ENCODE peak calls at places on chromosomes 4 and X, in six cellular contexts. Y is transverse colon, L is H1, V is sigmoid colon, P is upper lobe of left lung, K is ovary. B is an unnamed sample.

GRCh38 chr4:159871141-159871540 is 768.3 kb downstream of the RAPGEF2 start:
- DNase-seq in P (no peak), K (no peak), Y (no peak), V (no peak), L (no peak), B (no peak)

GRCh38 chr4:79445371-79445781 is 37.3 kb upstream of the GK2 start:
- DNase-seq in P (no peak), Y (no peak), L (no peak), K (no peak), V (no peak), B (no peak)

GRCh38 chr4:68272860-68273259 is 27.4 kb upstream of the TMPRSS11B start:
- DNase-seq in V (no peak), L (no peak), Y (no peak), P (no peak), K (no peak), B (no peak)

GRCh38 chr4:17492058-17492741 is 19.7 kb downstream of the QDPR start:
- DNase-seq in P (peak), Y (no peak), K (no peak), L (no peak), V (no peak), B (no peak)

GRCh38 chr4:3402409-3403103 is 39.2 kb upstream of the HGFAC start:
- DNase-seq in Y (no peak), K (no peak), V (peak), L (no peak), P (peak), B (no peak)

GRCh38 chr4:152309418-152309817 is 226.5 kb downstream of the FBXW7 start:
- DNase-seq in K (no peak), Y (no peak), P (no peak), V (no peak), L (no peak), B (no peak)

GRCh38 chrX:5402461-5402860 is 826.2 kb downstream of the NLGN4X start:
- DNase-seq in L (no peak), Y (no peak), K (no peak), V (no peak), P (no peak), B (no peak)

GRCh38 chr4:109803924-109804571 is 2.2 kb upstream of the CFI start:
- DNase-seq in V (no peak), Y (peak), P (no peak), L (no peak), K (no peak), B (no peak)

GRCh38 chr4:183192566-183192965 is 93.5 kb downstream of the WWC2 start:
- DNase-seq in P (no peak), Y (no peak), L (no peak), V (no peak), K (no peak), B (no peak)

GRCh38 chr4:110663738-110664444 is 41.0 kb upstream of the PITX2 start:
- DNase-seq in K (no peak), V (no peak), L (no peak), Y (no peak), P (no peak), B (no peak)

GRCh38 chr4:17065821-17066220 is 167.4 kb upstream of the LDB2 start:
- DNase-seq in K (no peak), P (no peak), L (no peak), Y (no peak), V (no peak), B (no peak)

GRCh38 chr4:70778888-70779422 is 57.2 kb downstream of the RUFY3 start:
- DNase-seq in Y (no peak), P (no peak), K (no peak), L (no peak), V (no peak), B (no peak)

DNA sequence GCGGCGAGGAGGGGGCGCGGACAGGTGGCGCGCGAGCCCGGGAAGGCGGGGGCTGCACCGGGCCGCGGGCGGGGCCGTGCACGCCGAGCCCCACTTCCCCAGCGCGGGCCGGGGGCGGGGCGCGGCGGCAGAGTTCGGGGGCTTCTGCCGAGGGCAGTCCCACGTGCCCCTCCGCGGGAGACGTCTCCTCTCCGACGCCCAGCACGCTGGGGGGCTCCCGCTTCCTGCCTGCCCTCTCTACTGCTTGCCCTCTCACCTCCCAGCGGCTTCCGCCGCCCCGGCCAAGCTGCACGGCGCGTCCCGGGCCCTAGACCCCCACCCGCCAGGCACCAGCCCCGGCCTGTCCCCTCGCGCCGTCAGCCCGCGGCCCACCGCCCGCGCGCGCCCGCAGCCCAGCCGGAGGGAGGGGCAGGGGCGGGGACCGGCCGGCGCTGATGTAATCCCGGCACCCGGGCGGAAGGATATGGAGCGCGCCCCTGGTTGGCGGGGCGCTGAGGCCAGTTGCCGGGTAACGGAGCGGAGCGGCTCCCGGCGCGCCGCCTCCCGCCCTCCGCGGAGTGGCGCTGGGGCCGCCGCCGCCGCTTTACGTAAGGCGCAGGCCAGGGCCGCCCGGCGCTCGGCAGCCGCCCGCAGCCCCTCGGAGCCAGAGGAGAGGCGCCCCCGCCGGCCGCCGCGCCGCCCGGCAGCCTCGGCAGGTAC is at the start of gene KIAA0232:
- DNase-seq in V (peak), Y (peak), P (peak), L (peak), K (peak), B (peak)
- TF ChIP-seq EP300 in V (no peak), Y (no peak), P (no peak), L (no peak), K (no peak), B (peak)

DNA sequence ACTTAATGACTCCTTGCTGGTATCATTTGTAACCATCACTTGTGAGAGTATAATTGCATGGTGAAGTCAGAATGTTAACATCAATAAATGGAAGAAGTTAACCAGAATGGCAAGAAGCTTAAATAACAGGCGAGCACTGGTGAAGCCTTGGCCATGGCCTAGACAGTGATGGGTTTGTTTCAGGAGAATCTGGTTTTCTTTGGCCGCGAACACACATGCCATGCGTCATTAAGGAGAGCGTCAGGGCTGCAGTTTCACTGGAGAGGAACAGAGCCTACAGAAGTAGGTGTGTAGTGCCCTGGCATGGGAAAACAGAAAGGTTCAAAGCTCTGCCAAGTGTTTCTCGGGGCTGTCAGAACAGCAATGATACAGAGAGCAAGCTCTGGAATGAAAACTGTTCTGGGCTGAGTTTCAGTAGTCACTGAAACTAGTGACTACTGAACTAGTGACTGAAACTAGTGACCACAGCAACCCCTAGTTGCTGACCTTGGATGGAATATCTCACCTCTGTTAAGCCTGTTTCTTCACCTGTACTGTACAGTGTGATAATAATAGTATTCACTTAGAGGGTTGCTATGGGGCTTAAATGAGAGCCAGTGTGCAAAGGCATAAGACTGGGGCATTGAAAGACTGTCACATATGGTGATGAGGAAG is 93.8 kb downstream of the C4orf51 start:
- DNase-seq in P (no peak), V (peak), L (no peak), K (no peak), Y (peak), B (no peak)
- TF ChIP-seq EP300 in P (no peak), V (peak), L (no peak), K (no peak), Y (peak), B (no peak)

DNA sequence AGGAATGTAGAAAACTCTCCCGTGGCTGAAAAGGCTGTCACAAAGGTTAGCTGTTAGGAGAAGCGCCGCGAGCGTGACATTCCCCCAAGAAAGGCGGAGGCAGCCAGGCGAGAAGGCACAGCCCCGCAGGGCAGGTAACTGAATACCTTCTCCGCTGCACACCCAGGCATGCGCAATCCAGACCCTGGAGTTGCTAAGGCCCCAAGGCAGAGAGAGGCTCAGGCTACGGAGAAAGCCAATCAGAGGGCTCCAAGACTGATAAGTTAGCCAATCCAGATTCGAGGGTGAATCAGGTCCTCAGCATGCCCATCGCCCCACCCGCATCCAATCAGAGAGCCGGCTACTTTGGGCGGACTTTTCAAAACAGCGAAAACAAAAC is 485 bp upstream of the CCNG2 start:
- DNase-seq in L (peak), Y (peak), V (peak), K (peak), P (peak), B (peak)
- TF ChIP-seq EP300 in L (no peak), Y (no peak), V (no peak), K (no peak), P (no peak), B (no peak)

DNA sequence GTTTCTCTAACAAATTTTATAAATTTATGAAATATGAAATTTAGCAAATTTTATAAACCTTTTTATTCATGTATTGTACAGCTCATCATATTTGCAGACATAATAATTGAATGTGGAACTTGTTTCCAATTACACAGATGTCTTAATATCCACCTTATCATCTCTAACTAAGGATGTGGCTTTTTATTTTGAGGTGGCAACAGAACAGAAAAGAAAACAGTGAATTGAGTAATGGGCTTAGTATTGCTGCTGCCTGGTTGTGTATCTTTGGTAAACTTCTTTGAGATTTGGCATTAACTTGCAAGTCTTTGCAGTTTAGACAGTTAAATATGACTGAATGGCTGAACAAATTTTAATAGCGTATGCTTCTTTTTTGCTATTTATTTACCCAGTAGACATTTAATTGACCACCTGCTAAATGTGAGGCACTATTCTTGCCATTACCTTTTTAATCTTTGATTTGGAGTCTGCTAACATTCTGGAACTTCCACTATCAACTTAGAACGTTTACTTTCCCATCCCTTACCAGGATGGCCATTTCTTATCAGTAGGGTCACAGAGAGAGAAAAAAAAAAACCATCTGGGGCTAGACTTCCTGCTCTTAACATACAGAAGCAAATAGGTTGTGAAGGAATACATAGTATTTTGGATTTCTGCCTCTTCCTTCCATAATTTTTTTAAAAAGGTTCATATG is 44.8 kb downstream of the CLCN3 start:
- DNase-seq in L (no peak), P (no peak), Y (no peak), K (no peak), V (no peak), B (no peak)
- TF ChIP-seq EP300 in L (no peak), P (no peak), Y (no peak), K (no peak), V (no peak), B (no peak)

DNA sequence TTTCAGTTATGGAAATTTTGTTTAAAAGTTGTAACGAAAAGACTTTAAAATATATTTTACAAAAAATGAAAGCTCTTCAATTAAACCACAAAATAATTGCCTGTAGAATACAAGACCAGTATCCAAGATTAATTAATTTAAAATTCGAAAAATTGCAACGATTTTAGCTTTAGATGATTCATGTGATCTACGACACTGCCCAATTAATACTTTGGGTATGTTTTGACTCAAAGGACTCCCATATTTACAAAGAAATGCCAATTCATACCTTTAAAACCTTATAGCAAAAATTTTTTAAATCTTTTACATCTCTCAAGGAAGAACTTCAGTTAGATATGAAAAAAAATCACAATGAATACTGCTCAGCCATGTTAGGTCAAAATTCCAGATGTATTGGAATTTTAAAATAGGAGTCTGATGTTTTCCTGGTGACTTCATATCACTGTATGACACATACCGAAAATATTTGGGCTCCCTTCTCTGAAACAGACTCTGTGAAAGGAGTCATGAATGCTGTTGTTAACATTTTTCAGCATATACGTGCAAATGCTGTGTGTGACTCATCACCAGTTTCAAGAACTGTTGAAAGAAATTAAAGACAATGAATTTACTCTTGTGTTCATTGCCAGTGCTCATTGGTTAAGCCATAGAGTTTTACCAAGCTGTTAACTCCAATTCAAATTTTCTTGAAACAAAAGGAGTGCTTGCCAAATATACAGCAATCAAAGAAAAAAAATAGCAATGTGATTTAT is 13.8 kb upstream of the SMS start:
- DNase-seq in P (no peak), K (no peak), L (no peak), Y (no peak), V (no peak), B (no peak)
- TF ChIP-seq EP300 in P (no peak), K (no peak), L (no peak), Y (no peak), V (no peak), B (no peak)

DNA sequence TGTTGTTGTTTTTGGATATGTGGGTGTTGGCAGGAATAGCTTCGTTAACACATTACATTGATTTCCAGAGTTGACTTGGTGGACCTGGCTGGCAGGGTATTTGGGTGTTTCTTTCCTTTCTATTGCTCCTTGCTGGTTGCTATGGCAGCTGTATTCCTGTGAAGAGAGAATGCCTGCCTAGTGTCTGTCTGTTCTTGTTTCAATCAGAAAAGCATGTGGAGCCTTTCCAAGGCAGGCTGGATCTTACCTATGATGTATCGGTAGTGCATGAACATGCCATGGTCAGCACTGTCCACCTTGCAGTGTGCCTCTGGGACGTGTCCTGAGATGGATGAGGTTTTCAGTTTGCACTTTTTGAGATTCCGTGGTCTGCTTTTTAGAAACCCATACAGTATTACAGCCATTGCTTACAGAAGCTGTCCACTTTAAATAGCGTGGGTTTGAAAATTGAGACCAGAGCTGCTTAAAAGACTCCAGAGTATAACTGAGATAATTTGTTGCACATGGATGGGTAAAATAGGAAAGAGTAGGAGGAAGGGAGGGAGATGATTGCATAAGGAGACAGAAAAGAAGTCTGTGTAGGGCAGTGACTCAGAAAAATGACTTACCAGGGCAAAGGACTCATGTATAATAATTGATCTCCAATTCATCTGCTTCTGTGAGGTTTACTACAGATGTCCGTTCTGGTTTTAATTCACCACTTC is 20.0 kb upstream of the AADAT start:
- DNase-seq in P (no peak), Y (no peak), V (no peak), L (no peak), K (no peak), B (no peak)
- TF ChIP-seq EP300 in P (no peak), Y (no peak), V (no peak), L (no peak), K (no peak), B (no peak)

DNA sequence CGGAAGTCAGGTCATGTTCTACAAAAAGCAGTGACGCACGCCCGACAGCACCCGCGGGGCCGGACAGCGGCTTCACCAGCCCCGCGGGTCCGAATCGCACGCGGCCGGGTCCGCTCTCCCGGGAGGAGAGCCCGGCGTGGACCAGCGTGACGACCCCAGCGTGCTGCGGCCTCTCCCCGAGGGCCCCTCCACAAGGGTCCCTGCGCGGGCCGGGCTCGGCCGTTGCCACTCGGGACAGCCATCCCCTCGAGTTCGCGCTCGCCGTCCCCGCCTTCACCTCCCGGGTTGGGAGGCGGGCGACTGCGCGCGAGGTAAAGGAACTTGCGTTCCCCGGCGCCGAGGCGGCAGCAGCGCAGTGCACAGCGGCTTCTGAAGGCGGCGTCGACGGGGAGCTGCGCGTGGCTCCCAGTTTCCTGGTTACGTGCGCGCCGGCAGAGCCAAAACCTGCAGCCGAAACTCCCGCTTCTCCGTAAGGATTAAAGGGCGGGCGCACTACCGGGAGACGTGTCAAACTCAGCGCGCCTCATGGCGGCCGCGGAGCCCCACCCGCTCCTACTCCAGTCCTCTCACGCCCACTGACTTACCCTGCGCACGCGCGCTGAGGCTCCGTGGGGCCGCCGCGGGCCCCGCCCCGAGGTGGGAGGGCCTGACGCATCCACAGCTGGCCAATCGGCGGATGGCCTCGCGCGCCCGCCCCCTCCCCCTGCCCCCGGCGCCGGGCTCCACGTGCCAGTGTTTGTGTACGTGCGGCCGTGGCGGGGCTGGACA is 416 bp upstream of the LRP2BP start:
- DNase-seq in P (peak), L (peak), K (peak), V (peak), Y (peak), B (peak)
- TF ChIP-seq EP300 in P (no peak), L (peak), K (peak), V (peak), Y (no peak), B (peak)

GRCh38 chr4:80454561-80454960 is 119.0 kb downstream of the CFAP299 start:
- DNase-seq in L (no peak), Y (no peak), P (no peak), V (no peak), K (no peak), B (no peak)
- TF ChIP-seq EP300 in L (no peak), Y (no peak), P (no peak), V (no peak), K (no peak), B (no peak)